ENCODE peak calls at places on chromosome 1, in seven cellular contexts. U is heart right ventricle, Q is SJSA1, H is uterus, R is osteoblast, V is endothelial cell of umbilical vein, J is IMR-90. T is an unnamed sample.

GRCh38 chr1:55334797-55335196 is 119.6 kb upstream of the USP24 start:
- DNase-seq in U (no peak), Q (no peak), H (no peak), R (no peak), V (no peak), J (no peak), T (no peak)

GRCh38 chr1:6235302-6235680 is 473 bp downstream of the ICMT start:
- DNase-seq in U (no peak), Q (no peak), H (no peak), R (no peak), V (no peak), J (no peak), T (peak; percentile 85)

GRCh38 chr1:154404511-154404931 is 622 bp upstream of the IL6R start:
- DNase-seq in U (no peak), Q (no peak), H (no peak), R (no peak), V (no peak), J (no peak), T (no peak)

GRCh38 chr1:5345556-5345955 is 646.7 kb downstream of the NPHP4 start:
- DNase-seq in U (no peak), Q (no peak), H (no peak), R (no peak), V (no peak), J (no peak), T (no peak)

GRCh38 chr1:224861317-224861716 is 68.2 kb upstream of the DNAH14 start:
- DNase-seq in U (no peak), Q (no peak), H (no peak), R (no peak), V (no peak), J (no peak), T (no peak)

GRCh38 chr1:66253330-66253921 is 280.5 kb upstream of the SGIP1 start:
- DNase-seq in U (no peak), Q (peak; percentile 74), H (no peak), R (peak; percentile 37), V (peak; percentile 89), J (peak; percentile 85), T (no peak)

GRCh38 chr1:224266105-224266935 is 63.7 kb downstream of the NVL start:
- DNase-seq in U (no peak), Q (no peak), H (no peak), R (no peak), V (no peak), J (no peak), T (no peak)

GRCh38 chr1:168435439-168435838 is 108.4 kb downstream of the XCL2 start:
- DNase-seq in U (no peak), Q (no peak), H (no peak), R (no peak), V (no peak), J (no peak), T (no peak)

GRCh38 chr1:3968851-3969250 is 68.8 kb upstream of the C1orf174 start:
- DNase-seq in U (no peak), Q (no peak), H (no peak), R (no peak), V (no peak), J (no peak), T (no peak)

GRCh38 chr1:56551691-56552090 is 27.7 kb downstream of the PLPP3 start:
- DNase-seq in U (no peak), Q (no peak), H (no peak), R (no peak), V (no peak), J (no peak), T (no peak)

GRCh38 chr1:98940680-98941079 is 64.0 kb downstream of the PLPPR5 start:
- DNase-seq in U (no peak), Q (no peak), H (no peak), R (peak; percentile 73), V (no peak), J (peak; percentile 81), T (no peak)

GRCh38 chr1:17475729-17476128 is 36.3 kb upstream of the RCC2 start:
- DNase-seq in U (no peak), Q (no peak), H (no peak), R (peak; percentile 49), V (no peak), J (peak; percentile 66), T (no peak)

GRCh38 chr1:32496127-32496526 is 31.3 kb downstream of the ZBTB8B start:
- DNase-seq in U (no peak), Q (no peak), H (no peak), R (peak; percentile 75), V (peak; percentile 74), J (peak; percentile 55), T (no peak)

GRCh38 chr1:247613405-247613804 is 8.0 kb downstream of the OR2G3 start:
- DNase-seq in U (no peak), Q (no peak), H (no peak), R (no peak), V (no peak), J (no peak), T (no peak)

GRCh38 chr1:149885364-149886111 is 13.8 kb upstream of the BOLA1 start:
- DNase-seq in U (peak; percentile 84), Q (peak; percentile 94), H (peak; percentile 81), R (peak; percentile 87), V (peak; percentile 87), J (peak; percentile 84), T (peak; percentile 91)

GRCh38 chr1:47444578-47445465 is 7.0 kb downstream of the FOXD2 start:
- DNase-seq in U (peak; percentile 29), Q (no peak), H (no peak), R (peak; percentile 81), V (no peak), J (peak; percentile 10), T (peak; percentile 69)

GRCh38 chr1:21707086-21707840 is 38.1 kb upstream of the RAP1GAP start:
- DNase-seq in U (no peak), Q (no peak), H (no peak), R (peak; percentile 71), V (peak; percentile 68), J (peak; percentile 35), T (no peak)

GRCh38 chr1:235697517-235697916 is 47.9 kb upstream of the GNG4 start:
- DNase-seq in U (no peak), Q (no peak), H (no peak), R (peak; percentile 5), V (no peak), J (peak; percentile 11), T (no peak)

GRCh38 chr1:12182410-12182946 is 15.7 kb downstream of the TNFRSF1B start:
- DNase-seq in U (no peak), Q (no peak), H (no peak), R (no peak), V (no peak), J (no peak), T (no peak)

GRCh38 chr1:2233997-2234761 is 6.1 kb downstream of the SKI start:
- DNase-seq in U (peak; percentile 87), Q (no peak), H (peak; percentile 91), R (peak; percentile 99), V (peak; percentile 47), J (peak; percentile 87), T (peak; percentile 79)

GRCh38 chr1:19439464-19440171 is 45.7 kb downstream of the CAPZB start:
- DNase-seq in U (peak; percentile 50), Q (no peak), H (no peak), R (no peak), V (peak; percentile 33), J (no peak), T (no peak)

GRCh38 chr1:40717960-40718359 is 26.5 kb downstream of the NFYC start:
- DNase-seq in U (no peak), Q (no peak), H (no peak), R (no peak), V (no peak), J (peak; percentile 77), T (no peak)

GRCh38 chr1:40715660-40716059 is 24.2 kb downstream of the NFYC start:
- DNase-seq in U (no peak), Q (no peak), H (no peak), R (no peak), V (no peak), J (no peak), T (no peak)

GRCh38 chr1:40712997-40713396 is 21.5 kb downstream of the NFYC start:
- DNase-seq in U (no peak), Q (no peak), H (no peak), R (no peak), V (peak; percentile 31), J (no peak), T (no peak)

GRCh38 chr1:40720493-40720892 is 29.0 kb downstream of the NFYC start:
- DNase-seq in U (no peak), Q (no peak), H (no peak), R (no peak), V (no peak), J (no peak), T (no peak)

DNA sequence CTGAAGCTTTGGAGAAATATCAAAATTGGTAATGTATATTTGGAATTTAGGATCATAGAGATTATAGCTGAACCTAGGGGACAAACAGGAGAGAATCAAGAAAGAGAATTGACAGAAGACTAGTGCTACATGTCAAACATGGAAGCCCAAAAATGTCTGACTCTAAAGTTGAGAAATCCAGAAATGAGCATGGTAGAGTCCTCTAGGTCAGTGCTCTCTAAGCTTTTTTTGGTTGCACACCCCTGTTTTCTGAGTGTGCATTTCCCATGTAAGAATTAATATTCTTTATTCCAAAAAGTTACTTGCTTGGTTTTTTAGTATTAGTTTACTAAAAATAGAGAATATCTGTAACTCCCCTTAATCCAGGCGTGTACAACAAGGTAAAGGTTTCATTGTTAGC is 25.6 kb downstream of the NFYC start:
- DNase-seq in U (no peak), Q (no peak), H (no peak), R (no peak), V (no peak), J (no peak), T (no peak)
- H3K4me1 ChIP-seq in U (peaks cover 53% of the 10 kb centered on the region), Q (peaks cover 16% of the 10 kb centered on the region), H (no peaks in the 10 kb centered on the region), R (peaks cover 7% of the 10 kb centered on the region), V (peaks cover 12% of the 10 kb centered on the region), J (peaks cover 5% of the 10 kb centered on the region), T (no peaks in the 10 kb centered on the region)

GRCh38 chr1:94234615-94235014 is 2.8 kb downstream of the ARHGAP29 start:
- DNase-seq in U (no peak), Q (no peak), H (no peak), R (no peak), V (no peak), J (no peak), T (no peak)
- H3K4me1 ChIP-seq in U (peaks cover 26% of the 10 kb centered on the region), Q (peaks cover 3% of the 10 kb centered on the region), H (no peaks in the 10 kb centered on the region), R (peaks cover 40% of the 10 kb centered on the region), V (peaks cover 70% of the 10 kb centered on the region), J (peaks cover 1% of the 10 kb centered on the region), T (peaks cover 7% of the 10 kb centered on the region)

DNA sequence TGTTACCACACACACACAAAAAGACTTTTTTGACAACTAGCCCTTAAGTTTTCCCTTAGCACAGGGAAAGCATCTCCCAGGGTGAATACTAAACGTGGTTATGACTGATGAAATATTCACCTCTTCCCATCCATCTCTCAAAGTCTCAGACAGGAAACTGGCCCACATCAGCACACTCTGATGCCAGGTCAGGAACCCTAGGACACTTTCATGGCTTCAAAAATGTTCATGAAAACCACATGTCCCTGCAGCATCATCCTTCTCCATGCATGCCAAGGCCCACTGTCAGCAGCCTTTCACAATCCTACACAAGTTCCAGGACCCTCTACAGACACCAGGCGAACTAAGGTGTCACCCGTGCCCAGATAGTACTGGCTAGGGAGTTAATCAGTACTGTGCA is 68.7 kb downstream of the DNTTIP2 start:
- DNase-seq in U (no peak), Q (no peak), H (no peak), R (no peak), V (no peak), J (peak; percentile 17), T (no peak)
- H3K4me1 ChIP-seq in U (peaks cover 6% of the 10 kb centered on the region), Q (peaks cover 40% of the 10 kb centered on the region), H (no peaks in the 10 kb centered on the region), R (peaks cover 20% of the 10 kb centered on the region), V (peaks cover 18% of the 10 kb centered on the region), J (peaks cover 6% of the 10 kb centered on the region), T (no peaks in the 10 kb centered on the region)

DNA sequence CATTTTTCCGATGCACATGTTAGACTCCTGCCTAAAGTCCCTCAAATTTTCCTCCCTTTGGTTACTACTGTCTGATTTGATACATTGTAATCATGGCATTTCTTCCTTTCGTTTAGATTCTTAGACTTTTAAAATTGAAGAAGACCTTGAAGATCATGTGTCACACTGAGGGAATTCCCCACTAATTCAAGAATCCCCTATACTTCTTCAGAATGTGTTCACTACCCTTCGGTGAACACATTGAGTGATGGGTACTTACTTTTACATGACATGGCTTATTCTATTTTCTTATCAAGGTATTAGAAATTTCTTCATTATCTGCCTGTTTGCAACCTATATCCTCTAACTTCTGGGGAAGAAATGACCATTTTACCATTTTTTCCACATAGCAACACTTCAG is 85.9 kb downstream of the LHX8 start:
- DNase-seq in U (no peak), Q (no peak), H (no peak), R (no peak), V (no peak), J (no peak), T (no peak)
- H3K4me1 ChIP-seq in U (no peaks in the 10 kb centered on the region), Q (no peaks in the 10 kb centered on the region), H (no peaks in the 10 kb centered on the region), R (no peaks in the 10 kb centered on the region), V (no peaks in the 10 kb centered on the region), J (no peaks in the 10 kb centered on the region), T (no peaks in the 10 kb centered on the region)